ENCODE peak calls at places on chromosomes 12 and 14, in ten cellular contexts. X is occipital lobe; Y is amniotic epithelial cell; B is GM19239; Q is HT-29; O is effector CD4-positive, alpha-beta T cell; J is CD4-positive, alpha-beta memory T cell; U is mucosa of gallbladder; A is OCI-M1; R is GM23248. L is an unnamed sample.

GRCh38 chr12:48454675-48455074 is 17.7 kb upstream of the ANP32D start:
- DNase-seq in Y (peak), B (no peak), J (peak), R (peak), A (peak), X (no peak), O (no peak), Q (peak), U (no peak), L (no peak)

GRCh38 chr12:114681149-114681849 is 2.7 kb downstream of the TBX3 start:
- DNase-seq in U (no peak), R (peak), J (no peak), Y (peak), Q (no peak), A (no peak), O (no peak), X (no peak), B (no peak), L (no peak)

GRCh38 chr12:124397807-124398577 is 103.1 kb downstream of the RFLNA start:
- DNase-seq in U (no peak), A (peak), Q (peak), J (no peak), B (no peak), O (no peak), R (peak), Y (peak), X (no peak), L (peak)

GRCh38 chr14:72495668-72496067 is 398.2 kb downstream of the DPF3 start:
- DNase-seq in R (peak), J (no peak), Q (no peak), U (peak), X (no peak), A (no peak), B (no peak), O (no peak), Y (no peak), L (no peak)

GRCh38 chr12:131901431-131902331 is 7.3 kb downstream of the ULK1 start:
- DNase-seq in R (no peak), J (no peak), A (no peak), Q (peak), B (no peak), O (no peak), Y (no peak), X (no peak), U (no peak), L (peak)

GRCh38 chr12:13178568-13179158 is 17.9 kb upstream of the EMP1 start:
- DNase-seq in J (no peak), Y (no peak), R (no peak), O (no peak), Q (no peak), X (no peak), A (no peak), U (no peak), B (no peak), L (no peak)

GRCh38 chr12:23827353-23827752 is 122.1 kb downstream of the SOX5 start:
- DNase-seq in A (no peak), Q (no peak), O (no peak), R (no peak), U (no peak), X (no peak), J (no peak), B (no peak), Y (no peak), L (no peak)

GRCh38 chr12:51000245-51000644 is 25.9 kb downstream of the SLC11A2 start:
- DNase-seq in U (no peak), X (no peak), B (no peak), Q (no peak), J (no peak), R (peak), Y (peak), O (no peak), A (no peak), L (no peak)

GRCh38 chr12:50234347-50234746 is 49.0 kb downstream of the LIMA1 start:
- DNase-seq in R (peak), A (no peak), Y (peak), O (no peak), Q (peak), B (no peak), X (no peak), U (no peak), J (no peak), L (peak)

GRCh38 chr14:91883770-91884169 is 16.4 kb upstream of the TC2N start:
- DNase-seq in O (no peak), U (peak), J (no peak), Y (no peak), A (no peak), Q (no peak), X (no peak), B (no peak), R (peak), L (no peak)

GRCh38 chr12:120584343-120585149 is 3.3 kb upstream of the POP5 start:
- DNase-seq in A (peak), O (peak), Y (no peak), J (peak), X (peak), R (peak), U (peak), B (peak), Q (peak), L (peak)

GRCh38 chr14:76806446-76806845 is 6.2 kb downstream of the ANGEL1 start:
- DNase-seq in X (no peak), A (no peak), R (no peak), B (no peak), O (no peak), Q (no peak), J (no peak), U (no peak), Y (no peak), L (no peak)

GRCh38 chr12:62813031-62813829 is 121.7 kb downstream of the PPM1H start:
- DNase-seq in B (peak), O (no peak), J (no peak), X (peak), U (peak), A (peak), Q (peak), R (peak), Y (peak), L (peak)

GRCh38 chr14:104341532-104342434 is 203.4 kb downstream of the KIF26A start:
- DNase-seq in A (peak), U (no peak), J (no peak), X (no peak), O (no peak), Q (peak), R (peak), B (no peak), Y (no peak), L (peak)